ENCODE peak calls at places on chromosomes 16 and 17, in six cellular contexts. O is MM.1S, W is fibroblast of the aortic adventitia, K is coronary artery, N is heart right ventricle, R is AG04450. E is an unnamed sample.
A peak's percentile ranks its signal among the peaks of the same experiment; 100 is the strongest.

GRCh38 chr17:74325743-74326379 is at the start of gene KIF19:
- DNase-seq in N (peak; percentile 33), W (no peak), R (no peak), K (no peak), O (peak; percentile 39), E (no peak)

GRCh38 chr17:68539536-68540469 is 27.6 kb downstream of the PRKAR1A start:
- DNase-seq in K (no peak), R (no peak), N (no peak), O (peak; percentile 25), W (peak; percentile 54), E (peak; percentile 20)

GRCh38 chr17:19812407-19812806 is 55.3 kb downstream of the ULK2 start:
- DNase-seq in O (no peak), N (no peak), K (no peak), W (peak; percentile 5), R (no peak), E (peak; percentile 12)

GRCh38 chr16:85347213-85347591 is 234.9 kb upstream of the CIBAR2 start:
- DNase-seq in W (no peak), N (no peak), O (no peak), R (no peak), K (no peak), E (no peak)

GRCh38 chr16:27639588-27640276 is 89.8 kb downstream of the KATNIP start:
- DNase-seq in W (peak; percentile 67), N (peak; percentile 16), K (no peak), O (peak; percentile 50), R (peak; percentile 18), E (peak; percentile 44)

GRCh38 chr16:1167276-1168107 is 14.6 kb downstream of the CACNA1H start:
- DNase-seq in W (no peak), R (no peak), N (no peak), O (no peak), K (no peak), E (no peak)

GRCh38 chr16:4215106-4215505 is 26.8 kb downstream of the SRL start:
- DNase-seq in N (no peak), R (no peak), K (no peak), O (no peak), W (no peak), E (no peak)

GRCh38 chr17:61806941-61807340 is 56.4 kb downstream of the BRIP1 start:
- DNase-seq in O (no peak), W (peak; percentile 42), R (no peak), K (no peak), N (no peak), E (no peak)

GRCh38 chr16:76650579-76650978 is 373.4 kb downstream of the CNTNAP4 start:
- DNase-seq in O (no peak), W (no peak), R (no peak), N (no peak), K (no peak), E (no peak)

GRCh38 chr16:15857779-15858560 is 1.1 kb upstream of the MYH11 start:
- DNase-seq in W (peak; percentile 33), O (no peak), N (peak; percentile 27), R (no peak), K (peak; percentile 92), E (no peak)

GRCh38 chr17:77778636-77779524 is 179.6 kb upstream of the TNRC6C start:
- DNase-seq in N (peak; percentile 83), W (no peak), K (peak; percentile 96), R (no peak), O (no peak), E (no peak)

GRCh38 chr17:30894236-30894635 is 11.8 kb downstream of the TEFM start:
- DNase-seq in K (no peak), N (no peak), W (no peak), R (no peak), O (no peak), E (no peak)

GRCh38 chr17:70661342-70662222 is 492.2 kb downstream of the KCNJ2 start:
- DNase-seq in N (no peak), K (no peak), R (no peak), W (no peak), O (no peak), E (no peak)

GRCh38 chr17:75835315-75835987 is 8.8 kb downstream of the UNC13D start:
- DNase-seq in O (no peak), N (no peak), K (no peak), R (no peak), W (no peak), E (no peak)

GRCh38 chr16:85300451-85300968 is 188.2 kb upstream of the CIBAR2 start:
- DNase-seq in N (no peak), W (no peak), O (no peak), K (no peak), R (no peak), E (no peak)

GRCh38 chr16:71894229-71894920 is 956 bp upstream of the IST1 start:
- DNase-seq in O (peak; percentile 77), K (peak; percentile 76), W (peak; percentile 68), N (peak; percentile 49), R (no peak), E (peak; percentile 24)

GRCh38 chr17:63399316-63399715 is 46.8 kb downstream of the CYB561 start:
- DNase-seq in R (no peak), O (no peak), K (no peak), W (peak; percentile 77), N (no peak), E (peak; percentile 37)

GRCh38 chr17:34051046-34051445 is 204.0 kb upstream of the CCL2 start:
- DNase-seq in O (no peak), R (no peak), W (no peak), K (no peak), N (no peak), E (no peak)

DNA sequence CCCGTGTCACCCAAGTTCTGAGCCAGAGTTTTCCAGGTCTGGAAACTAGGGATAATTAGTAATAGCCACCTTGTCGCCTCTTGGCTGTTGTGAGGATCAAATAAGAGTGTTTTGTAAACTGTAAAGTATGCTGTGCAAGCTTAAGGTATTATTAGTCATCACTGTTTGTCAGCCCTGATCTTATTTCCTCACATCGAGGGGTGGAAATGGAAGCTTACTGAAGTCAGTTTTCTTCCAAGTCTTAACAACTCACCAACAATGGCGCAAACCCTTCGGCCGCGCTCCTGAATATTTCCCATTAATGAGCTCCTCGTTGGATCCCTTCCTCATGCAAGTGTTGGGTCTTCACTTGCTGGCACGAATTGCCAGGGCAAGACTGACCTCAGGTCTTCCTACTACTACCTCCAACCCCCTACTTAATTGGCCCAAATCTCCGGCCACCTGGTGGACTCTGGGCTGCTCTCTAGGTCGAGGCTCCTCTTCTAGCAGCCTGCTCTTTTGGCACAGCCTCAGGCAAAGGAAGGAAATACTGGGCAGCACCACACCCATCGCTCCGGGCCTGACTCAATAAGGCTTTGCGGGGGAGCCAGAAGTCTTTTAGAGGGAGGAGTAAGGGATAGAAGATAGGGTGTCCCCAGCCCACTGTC is 874 bp upstream of the SLC35B1 start:
- DNase-seq in R (no peak), K (no peak), W (peak; percentile 25), N (no peak), O (no peak), E (no peak)
- H3K4me3 ChIP-seq in R (peak overlapping the region; percentile 73), K (peak overlapping the region; percentile 84), W (peak overlapping the region; percentile 73), N (peak overlapping the region; percentile 78), O (no peak overlapping the region), E (peak overlapping the region; percentile 95)

DNA sequence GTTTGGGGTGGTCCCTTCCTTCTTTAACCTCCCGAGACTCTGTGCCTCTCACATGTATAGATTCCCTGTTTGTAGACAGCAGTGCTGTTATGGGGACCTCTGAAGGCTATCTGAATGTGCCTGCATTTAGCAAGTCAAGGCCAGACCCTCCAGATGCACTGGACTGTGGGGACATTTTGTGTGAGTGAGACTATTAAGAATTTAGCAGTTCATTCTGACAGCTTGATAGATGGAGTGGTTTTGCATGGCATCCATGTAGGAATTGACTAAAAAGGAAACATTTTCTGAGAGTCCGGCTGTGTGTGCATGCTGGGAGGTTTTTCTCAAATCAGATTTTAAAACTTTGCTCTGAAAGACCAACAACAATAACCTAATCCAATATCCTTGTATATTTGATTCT is 226.3 kb downstream of the MSI2 start:
- DNase-seq in N (no peak), W (peak; percentile 46), O (no peak), R (no peak), K (no peak), E (no peak)
- TF ChIP-seq CTCF in N (no peak), W (no peak), O (no peak), R (no peak), K (no peak), E (no peak)

GRCh38 chr17:7442142-7442541 is 2.7 kb upstream of the CHRNB1 start:
- DNase-seq in R (no peak), W (no peak), N (no peak), O (no peak), K (no peak), E (no peak)

GRCh38 chr17:7439462-7440112 is at the start of gene FGF11:
- DNase-seq in W (no peak), K (no peak), R (no peak), N (no peak), O (no peak), E (no peak)

GRCh38 chr17:7441202-7441705 is 1.9 kb downstream of the FGF11 start:
- DNase-seq in O (no peak), W (peak; percentile 25), K (no peak), R (no peak), N (no peak), E (no peak)

GRCh38 chr17:7440113-7440822 is 956 bp downstream of the FGF11 start:
- DNase-seq in O (no peak), K (no peak), R (no peak), W (peak; percentile 22), N (peak; percentile 60), E (no peak)

GRCh38 chr17:7440823-7441174 is 1.5 kb downstream of the FGF11 start:
- DNase-seq in K (no peak), W (peak; percentile 22), R (no peak), O (no peak), N (peak; percentile 41), E (no peak)
- H3K4me3 ChIP-seq in K (peak overlapping the region; percentile 61), W (no peak overlapping the region), R (peak overlapping the region; percentile 56), O (no peak overlapping the region), N (peak overlapping the region; percentile 54), E (no peak overlapping the region)

GRCh38 chr17:628089-628488 is 86.5 kb downstream of the VPS53 start:
- DNase-seq in K (no peak), N (no peak), W (no peak), R (no peak), O (no peak), E (no peak)

GRCh38 chr17:628507-628941 is 86.1 kb downstream of the VPS53 start:
- DNase-seq in W (peak; percentile 56), N (no peak), K (no peak), O (no peak), R (no peak), E (no peak)

GRCh38 chr17:623121-623520 is 91.5 kb downstream of the VPS53 start:
- DNase-seq in W (no peak), O (no peak), K (no peak), N (no peak), R (no peak), E (no peak)

GRCh38 chr17:624341-624860 is 90.2 kb downstream of the VPS53 start:
- DNase-seq in K (no peak), O (no peak), W (peak; percentile 57), N (no peak), R (no peak), E (no peak)

DNA sequence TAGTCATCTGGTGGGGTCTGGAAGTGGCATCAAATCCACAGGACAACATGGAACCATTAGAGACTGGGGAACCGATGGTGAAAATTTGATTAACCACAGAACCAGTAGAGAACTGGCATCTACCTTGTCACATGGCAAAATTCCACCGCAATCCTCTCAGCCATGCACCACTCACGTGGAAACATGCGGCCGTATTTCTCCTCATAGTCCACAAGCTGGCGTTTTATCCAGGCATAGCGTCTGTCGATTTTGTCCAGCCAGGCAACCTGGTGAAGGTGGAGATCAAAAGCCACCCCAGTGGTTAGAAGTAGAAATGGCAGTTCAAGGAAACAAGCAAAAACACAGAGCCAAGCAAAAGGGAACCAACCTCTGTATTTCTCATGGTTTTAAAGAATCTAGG is 87.6 kb downstream of the VPS53 start:
- DNase-seq in K (no peak), R (no peak), N (no peak), W (no peak), O (no peak), E (no peak)
- TF ChIP-seq CTCF in K (no peak), R (no peak), N (no peak), W (no peak), O (no peak), E (no peak)